ENCODE peak calls at places on chromosomes 1 and 21, in ten cellular contexts. D, Y, M, F, U, J, W, T, Z and C are unnamed samples.

GRCh38 chr21:43287111-43287973 is 118.5 kb downstream of the CRYAA start:
- DNase-seq in D (no peak), Y (peak), M (no peak), F (no peak), U (no peak), J (no peak), W (no peak), T (no peak), Z (peak), C (no peak)

GRCh38 chr1:5995871-5996630 is 3.8 kb upstream of the NPHP4 start:
- DNase-seq in D (no peak), Y (peak), M (no peak), F (no peak), U (no peak), J (no peak), W (no peak), T (no peak), Z (no peak), C (no peak)

GRCh38 chr1:50853325-50853724 is 106.7 kb downstream of the FAF1 start:
- DNase-seq in D (no peak), Y (no peak), M (no peak), F (no peak), U (no peak), J (no peak), W (no peak), T (no peak), Z (no peak), C (no peak)

GRCh38 chr21:27134513-27134912 is 167.6 kb upstream of the ADAMTS5 start:
- DNase-seq in D (no peak), Y (no peak), M (no peak), F (no peak), U (no peak), J (no peak), W (no peak), T (no peak), Z (no peak), C (no peak)

GRCh38 chr1:96473791-96474452 is 247.7 kb upstream of the PTBP2 start:
- DNase-seq in D (peak), Y (no peak), M (no peak), F (no peak), U (no peak), J (no peak), W (no peak), T (peak), Z (no peak), C (no peak)

GRCh38 chr1:245225267-245225666 is 70.5 kb downstream of the KIF26B start:
- DNase-seq in D (peak), Y (no peak), M (no peak), F (no peak), U (no peak), J (no peak), W (no peak), T (no peak), Z (no peak), C (no peak)

GRCh38 chr1:155116113-155116764 is 11.4 kb upstream of the EFNA1 start:
- DNase-seq in D (no peak), Y (peak), M (no peak), F (no peak), U (no peak), J (no peak), W (no peak), T (no peak), Z (no peak), C (no peak)

GRCh38 chr1:207069858-207070506 is 16.9 kb downstream of the PFKFB2 start:
- DNase-seq in D (no peak), Y (no peak), M (no peak), F (no peak), U (no peak), J (no peak), W (no peak), T (no peak), Z (no peak), C (no peak)

GRCh38 chr1:201949491-201949890 is 3.1 kb upstream of the LMOD1 start:
- DNase-seq in D (no peak), Y (no peak), M (no peak), F (no peak), U (no peak), J (no peak), W (no peak), T (no peak), Z (no peak), C (no peak)

GRCh38 chr1:26584022-26584485 is 54.5 kb downstream of the RPS6KA1 start:
- DNase-seq in D (peak), Y (no peak), M (no peak), F (no peak), U (no peak), J (no peak), W (no peak), T (no peak), Z (no peak), C (peak)

GRCh38 chr21:41802684-41803083 is 35.8 kb upstream of the RIPK4 start:
- DNase-seq in D (no peak), Y (no peak), M (no peak), F (peak), U (no peak), J (peak), W (no peak), T (peak), Z (no peak), C (no peak)

GRCh38 chr1:154859786-154860153 is 10.3 kb downstream of the KCNN3 start:
- DNase-seq in D (no peak), Y (peak), M (no peak), F (no peak), U (no peak), J (no peak), W (no peak), T (no peak), Z (no peak), C (no peak)

GRCh38 chr1:226611301-226611700 is 62.7 kb downstream of the STUM start:
- DNase-seq in D (no peak), Y (no peak), M (no peak), F (no peak), U (no peak), J (no peak), W (no peak), T (no peak), Z (no peak), C (no peak)

GRCh38 chr21:14916676-14917141 is 148.1 kb downstream of the NRIP1 start:
- DNase-seq in D (no peak), Y (no peak), M (no peak), F (no peak), U (no peak), J (no peak), W (no peak), T (no peak), Z (no peak), C (no peak)

GRCh38 chr1:76238094-76238551 is 163.6 kb downstream of the ST6GALNAC3 start:
- DNase-seq in D (no peak), Y (no peak), M (no peak), F (no peak), U (no peak), J (no peak), W (no peak), T (no peak), Z (no peak), C (peak)

GRCh38 chr1:16155537-16156410 is at the start of gene EPHA2:
- DNase-seq in D (peak), Y (peak), M (no peak), F (peak), U (no peak), J (peak), W (no peak), T (peak), Z (peak), C (peak)

GRCh38 chr1:175882192-175882591 is 138.8 kb upstream of the TNR start:
- DNase-seq in D (no peak), Y (no peak), M (no peak), F (no peak), U (no peak), J (no peak), W (no peak), T (no peak), Z (no peak), C (no peak)